ENCODE peak calls at places on chromosomes 16 and 17, in five cellular contexts. One of them, this sample, is unnamed.

GRCh38 chr17:55366020-55366481 is 55.6 kb downstream of the MMD start:
- DNase-seq in GM12892: no peak
- DNase-seq in A549: no peak
- DNase-seq in esophagus squamous epithelium: no peak
- DNase-seq in HCT116: no peak
- DNase-seq in this sample: no peak

GRCh38 chr16:72875291-72876036 is 172.5 kb downstream of the ZFHX3 start:
- DNase-seq in GM12892: no peak
- DNase-seq in esophagus squamous epithelium: no peak
- DNase-seq in HCT116: no peak
- DNase-seq in A549: peak; percentile 18
- DNase-seq in this sample: no peak

GRCh38 chr17:7438050-7438614 is 1.2 kb upstream of the FGF11 start:
- DNase-seq in A549: no peak
- DNase-seq in HCT116: no peak
- DNase-seq in esophagus squamous epithelium: no peak
- DNase-seq in GM12892: no peak
- DNase-seq in this sample: peak; percentile 80

GRCh38 chr16:24463196-24463945 is 76.0 kb upstream of the RBBP6 start:
- DNase-seq in A549: no peak
- DNase-seq in HCT116: no peak
- DNase-seq in GM12892: no peak
- DNase-seq in esophagus squamous epithelium: no peak
- DNase-seq in this sample: no peak

GRCh38 chr16:68504066-68504465 is 35.0 kb upstream of the ZFP90 start:
- DNase-seq in HCT116: no peak
- DNase-seq in esophagus squamous epithelium: no peak
- DNase-seq in A549: no peak
- DNase-seq in GM12892: no peak
- DNase-seq in this sample: no peak

GRCh38 chr16:89322381-89323119 is 105.0 kb downstream of the ZNF778 start:
- DNase-seq in esophagus squamous epithelium: no peak
- DNase-seq in A549: peak; percentile 60
- DNase-seq in GM12892: no peak
- DNase-seq in HCT116: no peak
- DNase-seq in this sample: no peak

GRCh38 chr16:27312580-27313421 is 973 bp upstream of the IL4R start:
- DNase-seq in GM12892: no peak
- DNase-seq in A549: no peak
- DNase-seq in esophagus squamous epithelium: no peak
- DNase-seq in HCT116: no peak
- DNase-seq in this sample: no peak

GRCh38 chr17:1643999-1644492 is 1.5 kb downstream of the SCARF1 start:
- DNase-seq in esophagus squamous epithelium: no peak
- DNase-seq in HCT116: no peak
- DNase-seq in GM12892: no peak
- DNase-seq in A549: no peak
- DNase-seq in this sample: no peak

GRCh38 chr16:87412996-87413421 is 20.9 kb downstream of the MAP1LC3B start:
- DNase-seq in HCT116: no peak
- DNase-seq in A549: no peak
- DNase-seq in GM12892: no peak
- DNase-seq in esophagus squamous epithelium: no peak
- DNase-seq in this sample: no peak

DNA sequence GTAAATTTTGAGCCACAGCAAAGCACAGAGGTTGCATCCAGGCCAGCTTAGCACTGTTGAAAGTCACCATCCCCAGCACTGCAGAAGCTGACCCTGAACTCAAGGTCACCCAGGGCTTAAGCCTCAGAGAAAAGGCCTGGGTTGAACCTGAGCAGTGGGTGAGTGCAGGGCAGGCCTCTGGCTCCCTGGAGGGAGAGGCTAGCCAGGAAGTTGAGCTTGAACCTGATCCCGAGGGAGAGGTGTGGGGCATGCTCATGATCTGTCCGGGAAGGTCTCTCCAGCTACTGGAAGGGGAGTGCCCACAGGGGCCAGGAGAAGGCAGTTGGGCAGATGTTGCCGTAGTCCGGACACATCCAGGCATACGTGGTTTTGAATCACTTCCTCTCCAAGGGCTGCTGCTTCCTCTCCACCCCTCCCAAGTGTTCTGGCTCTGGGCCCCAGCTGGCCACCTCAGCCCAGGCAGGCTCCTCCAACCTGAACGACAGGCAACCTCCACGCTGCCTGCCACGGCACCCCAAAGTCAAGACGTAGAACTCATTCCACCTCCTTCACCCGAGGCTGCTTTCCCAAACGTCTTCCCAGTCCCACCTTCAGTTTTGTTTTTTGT is 18.4 kb downstream of the CARHSP1 start:
- DNase-seq in GM12892: no peak
- DNase-seq in HCT116: no peak
- DNase-seq in esophagus squamous epithelium: no peak
- DNase-seq in A549: no peak
- DNase-seq in this sample: peak; percentile 57
- TF ChIP-seq POLR2A in GM12892: peak; percentile 55
- TF ChIP-seq POLR2A in HCT116: no peak
- TF ChIP-seq POLR2A in esophagus squamous epithelium: no peak
- TF ChIP-seq POLR2A in A549: no peak
- TF ChIP-seq POLR2A in this sample: no peak

GRCh38 chr17:81392909-81393654 is 2.2 kb upstream of the BAHCC1 start:
- DNase-seq in GM12892: no peak
- DNase-seq in esophagus squamous epithelium: no peak
- DNase-seq in HCT116: no peak
- DNase-seq in A549: no peak
- DNase-seq in this sample: no peak

GRCh38 chr17:81391964-81392908 is 3.0 kb upstream of the BAHCC1 start:
- DNase-seq in GM12892: no peak
- DNase-seq in HCT116: no peak
- DNase-seq in esophagus squamous epithelium: no peak
- DNase-seq in A549: no peak
- DNase-seq in this sample: peak; percentile 65

GRCh38 chr17:81394831-81395599 is at the start of gene BAHCC1:
- DNase-seq in GM12892: peak; percentile 66
- DNase-seq in esophagus squamous epithelium: peak; percentile 97
- DNase-seq in HCT116: peak; percentile 100
- DNase-seq in A549: peak; percentile 100
- DNase-seq in this sample: peak; percentile 100

GRCh38 chr17:81394377-81394747 is 895 bp upstream of the BAHCC1 start:
- DNase-seq in HCT116: no peak
- DNase-seq in GM12892: no peak
- DNase-seq in esophagus squamous epithelium: no peak
- DNase-seq in A549: no peak
- DNase-seq in this sample: no peak

DNA sequence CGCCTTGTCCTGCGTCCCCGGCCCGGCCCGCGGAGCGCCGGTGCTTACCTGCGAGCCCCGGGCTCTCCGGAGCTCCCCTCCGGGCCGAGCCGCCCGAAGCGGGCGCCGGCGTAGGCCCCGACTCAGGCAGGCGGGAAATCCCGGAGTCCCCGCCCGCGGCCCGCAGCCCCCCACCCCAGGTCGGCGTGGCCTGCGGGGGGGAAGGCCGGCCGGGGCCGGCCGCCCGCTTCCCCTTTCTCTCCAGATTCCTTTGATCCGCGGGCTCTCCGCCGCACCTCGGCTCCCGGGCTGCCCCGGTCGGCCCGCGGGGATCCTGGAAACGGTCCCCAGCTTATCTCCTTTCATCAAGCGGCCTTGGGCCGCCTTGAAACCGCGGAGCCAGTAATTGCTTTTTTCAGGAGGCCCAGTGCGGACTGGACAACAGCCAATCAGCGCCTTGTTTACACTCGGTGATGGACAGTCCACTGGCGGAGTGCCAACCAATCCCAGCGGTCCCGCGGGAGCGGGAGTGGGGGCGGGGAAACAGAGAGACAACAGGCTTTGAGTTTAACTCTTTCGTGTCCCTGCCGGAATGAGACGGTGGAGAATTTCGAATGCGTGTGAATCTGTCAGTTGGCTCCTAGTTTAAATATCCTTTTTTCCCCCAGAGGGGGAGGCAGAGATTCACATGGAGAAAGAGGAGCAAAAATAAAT is 1.4 kb upstream of the BAHCC1 start:
- DNase-seq in A549: peak; percentile 100
- DNase-seq in HCT116: peak; percentile 100
- DNase-seq in GM12892: peak; percentile 64
- DNase-seq in esophagus squamous epithelium: peak; percentile 88
- DNase-seq in this sample: peak; percentile 100
- TF ChIP-seq POLR2A in A549: peak; percentile 49
- TF ChIP-seq POLR2A in HCT116: peak; percentile 46
- TF ChIP-seq POLR2A in GM12892: no peak
- TF ChIP-seq POLR2A in esophagus squamous epithelium: peak; percentile 70
- TF ChIP-seq POLR2A in this sample: no peak

DNA sequence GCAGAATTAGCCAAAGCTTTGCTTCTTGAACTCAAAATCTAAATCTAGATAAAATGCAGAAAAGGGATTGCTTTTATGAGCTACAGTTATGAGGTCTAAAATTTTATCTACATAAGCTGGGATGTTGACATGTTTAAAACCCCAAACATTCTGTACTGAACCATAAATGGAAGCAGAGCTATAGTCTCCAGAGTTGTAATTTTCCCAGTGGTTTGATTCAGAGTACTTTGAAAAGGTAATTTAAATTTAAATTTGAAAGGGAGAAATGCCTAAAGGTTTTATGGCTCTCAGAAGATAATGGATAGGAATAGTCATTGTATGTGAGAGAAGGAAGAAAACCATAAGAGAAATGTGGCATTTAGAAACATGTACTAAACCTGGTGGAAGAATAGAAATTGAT is 163.2 kb downstream of the PPM1E start:
- DNase-seq in A549: no peak
- DNase-seq in HCT116: no peak
- DNase-seq in esophagus squamous epithelium: no peak
- DNase-seq in GM12892: no peak
- DNase-seq in this sample: no peak
- TF ChIP-seq POLR2A in A549: no peak
- TF ChIP-seq POLR2A in HCT116: no peak
- TF ChIP-seq POLR2A in esophagus squamous epithelium: no peak
- TF ChIP-seq POLR2A in GM12892: no peak
- TF ChIP-seq POLR2A in this sample: no peak

GRCh38 chr16:2044541-2044940 is 3.1 kb downstream of the NTHL1 start:
- DNase-seq in GM12892: no peak
- DNase-seq in esophagus squamous epithelium: no peak
- DNase-seq in HCT116: no peak
- DNase-seq in A549: no peak
- DNase-seq in this sample: no peak

GRCh38 chr16:2046125-2046888 is 1.3 kb downstream of the NTHL1 start:
- DNase-seq in HCT116: no peak
- DNase-seq in esophagus squamous epithelium: no peak
- DNase-seq in GM12892: no peak
- DNase-seq in A549: no peak
- DNase-seq in this sample: no peak

GRCh38 chr16:2047330-2048115 is at the start of the genes NTHL1 and TSC2:
- DNase-seq in A549: peak; percentile 98
- DNase-seq in esophagus squamous epithelium: peak; percentile 67
- DNase-seq in GM12892: peak; percentile 99
- DNase-seq in HCT116: peak; percentile 91
- DNase-seq in this sample: peak; percentile 98

GRCh38 chr16:2046889-2047329 is 725 bp downstream of the NTHL1 start:
- DNase-seq in esophagus squamous epithelium: no peak
- DNase-seq in A549: no peak
- DNase-seq in GM12892: no peak
- DNase-seq in HCT116: no peak
- DNase-seq in this sample: no peak

GRCh38 chr16:2048116-2048543 is 345 bp downstream of the TSC2 start:
- DNase-seq in HCT116: no peak
- DNase-seq in A549: no peak
- DNase-seq in GM12892: no peak
- DNase-seq in esophagus squamous epithelium: no peak
- DNase-seq in this sample: no peak
- TF ChIP-seq POLR2A in HCT116: no peak
- TF ChIP-seq POLR2A in A549: no peak
- TF ChIP-seq POLR2A in GM12892: no peak
- TF ChIP-seq POLR2A in esophagus squamous epithelium: no peak
- TF ChIP-seq POLR2A in this sample: no peak

DNA sequence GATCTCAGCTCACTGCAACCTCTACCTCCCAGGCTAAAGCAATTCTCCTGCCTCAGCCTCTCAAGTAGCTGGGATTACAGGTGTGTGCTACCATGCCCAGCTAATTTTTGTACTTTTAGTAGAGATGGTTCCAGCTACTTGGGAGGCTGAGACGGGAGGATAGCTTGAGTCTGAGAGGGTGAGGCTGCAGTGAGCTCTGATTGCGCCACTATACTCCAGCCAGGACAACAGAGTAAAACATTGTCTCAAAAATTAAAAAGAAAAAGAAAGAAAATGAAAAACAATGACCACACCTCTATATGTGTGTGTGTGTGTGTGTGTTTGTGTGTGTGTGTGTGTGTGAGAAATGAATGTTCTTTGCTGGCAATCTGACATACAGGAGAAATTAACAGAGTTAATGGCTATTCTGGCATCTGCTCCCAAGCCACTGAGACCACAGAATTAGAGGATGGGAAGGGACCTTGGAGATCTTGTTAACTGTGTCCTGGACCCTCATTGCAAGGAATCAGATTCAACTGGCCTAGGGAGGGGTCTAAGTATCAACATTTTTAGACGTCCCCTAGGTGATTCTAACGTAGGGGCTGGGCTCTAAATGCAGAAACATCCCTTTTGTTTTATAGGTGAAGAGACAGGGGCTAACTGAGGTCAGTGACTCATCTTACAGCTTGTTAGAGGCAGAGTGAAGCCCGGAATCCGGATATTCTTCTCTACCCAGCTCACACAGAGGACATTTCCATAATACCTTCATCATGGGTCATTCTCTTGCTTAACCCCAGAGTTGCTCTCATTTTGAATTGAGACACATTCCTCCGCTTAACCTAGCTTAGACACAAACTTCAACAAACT is 16.4 kb upstream of the MARCHF10 start:
- DNase-seq in HCT116: peak; percentile 56
- DNase-seq in esophagus squamous epithelium: no peak
- DNase-seq in A549: peak; percentile 87
- DNase-seq in GM12892: no peak
- DNase-seq in this sample: no peak
- TF ChIP-seq POLR2A in HCT116: no peak
- TF ChIP-seq POLR2A in esophagus squamous epithelium: no peak
- TF ChIP-seq POLR2A in A549: no peak
- TF ChIP-seq POLR2A in GM12892: no peak
- TF ChIP-seq POLR2A in this sample: no peak